ENCODE peak calls at places on chromosomes 1 and 21, in five cellular contexts. K is IMR-90, M is stomach, J is HCT116, W is tibial nerve. H is an unnamed sample.

GRCh38 chr1:155218854-155219591 is 10.5 kb downstream of the MTX1 start:
- DNase-seq in K (peak; percentile 69), M (no peak), J (peak; percentile 71), W (peak; percentile 84), H (peak; percentile 63)

GRCh38 chr1:221765527-221765926 is 23.6 kb upstream of the DUSP10 start:
- DNase-seq in K (no peak), M (no peak), J (no peak), W (no peak), H (no peak)

GRCh38 chr1:177913762-177914540 is 55.9 kb downstream of the SEC16B start:
- DNase-seq in K (peak; percentile 63), M (peak; percentile 65), J (peak; percentile 13), W (peak; percentile 15), H (peak; percentile 6)

GRCh38 chr21:39669976-39670671 is 57.4 kb downstream of the B3GALT5 start:
- DNase-seq in K (no peak), M (no peak), J (no peak), W (no peak), H (no peak)

GRCh38 chr1:229258031-229258850 is 12.7 kb upstream of the RAB4A start:
- DNase-seq in K (peak; percentile 72), M (peak; percentile 71), J (peak; percentile 60), W (peak; percentile 78), H (peak; percentile 80)

GRCh38 chr1:19254416-19254815 is 2.8 kb downstream of the MRTO4 start:
- DNase-seq in K (no peak), M (no peak), J (no peak), W (no peak), H (no peak)

GRCh38 chr1:8027748-8028631 is 1.9 kb upstream of the ERRFI1 start:
- DNase-seq in K (peak; percentile 92), M (no peak), J (no peak), W (no peak), H (no peak)

GRCh38 chr1:206935491-206936067 is 10.7 kb downstream of the PIGR start:
- DNase-seq in K (peak; percentile 7), M (peak; percentile 70), J (no peak), W (no peak), H (peak; percentile 81)

GRCh38 chr1:39839651-39840050 is 43.7 kb downstream of the TRIT1 start:
- DNase-seq in K (no peak), M (no peak), J (no peak), W (no peak), H (no peak)

GRCh38 chr1:67978988-67979516 is 71.4 kb downstream of the DIRAS3 start:
- DNase-seq in K (peak; percentile 88), M (no peak), J (peak; percentile 78), W (no peak), H (no peak)

GRCh38 chr1:113981962-113982931 is 3.0 kb downstream of the OLFML3 start:
- DNase-seq in K (peak; percentile 82), M (peak; percentile 50), J (no peak), W (peak; percentile 72), H (no peak)

GRCh38 chr1:28914228-28915035 is at the start of gene EPB41:
- DNase-seq in K (peak; percentile 88), M (peak; percentile 92), J (peak; percentile 79), W (peak; percentile 83), H (no peak)

GRCh38 chr1:227942021-227942715 is 5.6 kb downstream of the WNT9A start:
- DNase-seq in K (no peak), M (peak; percentile 23), J (no peak), W (no peak), H (no peak)

GRCh38 chr1:165914136-165914798 is 86.9 kb downstream of the UCK2 start:
- DNase-seq in K (peak; percentile 88), M (peak; percentile 73), J (peak; percentile 54), W (peak; percentile 95), H (peak; percentile 87)

GRCh38 chr1:72186733-72187307 is 95.5 kb downstream of the NEGR1 start:
- DNase-seq in K (peak; percentile 38), M (no peak), J (no peak), W (no peak), H (no peak)

GRCh38 chr1:19351858-19352257 is 39.7 kb downstream of the SLC66A1 start:
- DNase-seq in K (no peak), M (no peak), J (no peak), W (peak; percentile 41), H (no peak)

GRCh38 chr1:239725933-239726332 is 339.6 kb downstream of the CHRM3 start:
- DNase-seq in K (no peak), M (no peak), J (no peak), W (no peak), H (no peak)

GRCh38 chr1:40270152-40270834 is 12.3 kb downstream of the ZMPSTE24 start:
- DNase-seq in K (peak; percentile 17), M (no peak), J (no peak), W (no peak), H (no peak)

DNA sequence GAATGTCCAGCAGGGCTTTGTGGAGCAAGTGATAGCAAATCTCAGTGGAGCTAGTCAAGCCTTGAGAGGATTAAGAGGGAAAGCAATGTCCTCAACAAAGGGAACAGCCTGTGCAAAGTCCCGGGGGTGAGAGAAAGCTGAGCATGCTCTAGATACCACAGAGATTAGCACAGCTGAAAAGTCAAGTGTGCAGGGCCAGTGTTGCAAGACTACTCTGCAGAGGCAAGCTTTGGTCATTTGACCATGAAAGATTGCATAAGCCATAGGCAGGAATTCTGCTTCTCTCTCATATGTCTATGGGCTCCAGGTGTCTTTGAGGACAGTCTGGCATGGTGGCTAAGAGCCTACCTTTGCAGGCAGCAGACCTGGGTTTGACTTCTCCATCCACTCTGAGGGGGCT is 181.0 kb upstream of the JUN start:
- DNase-seq in K (peak; percentile 40), M (peak; percentile 52), J (no peak), W (peak; percentile 19), H (no peak)
- TF ChIP-seq POLR2A in K (no peak), M (no peak), J (no peak), W (no peak), H (no peak)

DNA sequence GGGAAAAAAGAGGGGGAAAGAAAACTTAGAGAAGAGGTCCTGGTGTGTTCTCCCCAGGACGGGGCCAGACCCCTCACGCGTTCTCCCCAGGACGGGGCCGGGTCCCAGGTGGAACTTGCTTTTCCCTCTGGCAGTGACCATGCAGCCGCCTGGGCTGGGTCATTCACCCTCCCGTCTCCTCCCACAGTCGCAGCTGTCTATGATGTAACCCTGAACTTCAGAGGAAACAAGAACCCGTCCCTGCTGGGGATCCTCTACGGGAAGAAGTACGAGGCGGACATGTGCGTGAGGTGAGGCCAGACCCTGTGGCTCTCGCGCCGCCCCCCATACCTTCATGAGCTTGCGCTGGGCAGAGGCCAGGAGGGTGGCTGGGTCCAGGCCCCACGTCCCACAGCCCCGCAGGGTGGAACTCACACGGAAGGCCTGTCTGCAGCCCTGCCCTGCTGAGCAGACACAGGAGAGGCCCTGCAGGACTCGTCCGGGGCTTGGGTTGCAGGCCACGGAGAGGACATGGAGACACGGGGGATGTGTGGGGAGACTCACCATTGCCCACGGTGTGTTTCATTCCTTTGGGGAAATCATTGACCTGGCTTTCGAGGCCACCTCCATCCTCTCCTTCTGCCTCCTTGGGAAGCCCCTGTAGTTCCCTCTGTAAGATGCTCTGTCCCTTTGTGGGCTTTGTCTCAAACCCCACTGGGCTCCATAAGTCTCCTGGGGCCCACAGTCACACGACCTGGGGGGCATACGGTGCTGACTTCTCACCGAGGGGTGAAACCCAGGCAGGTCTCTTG is 40.7 kb upstream of the TRAPPC10 start:
- DNase-seq in K (no peak), M (no peak), J (no peak), W (peak; percentile 22), H (no peak)
- TF ChIP-seq POLR2A in K (no peak), M (no peak), J (no peak), W (no peak), H (no peak)

GRCh38 chr1:6028042-6028895 is 17.4 kb upstream of the KCNAB2 start:
- DNase-seq in K (peak; percentile 11), M (peak; percentile 43), J (no peak), W (peak; percentile 38), H (peak; percentile 4)
- TF ChIP-seq POLR2A in K (no peak), M (no peak), J (no peak), W (peak; percentile 13), H (no peak)

DNA sequence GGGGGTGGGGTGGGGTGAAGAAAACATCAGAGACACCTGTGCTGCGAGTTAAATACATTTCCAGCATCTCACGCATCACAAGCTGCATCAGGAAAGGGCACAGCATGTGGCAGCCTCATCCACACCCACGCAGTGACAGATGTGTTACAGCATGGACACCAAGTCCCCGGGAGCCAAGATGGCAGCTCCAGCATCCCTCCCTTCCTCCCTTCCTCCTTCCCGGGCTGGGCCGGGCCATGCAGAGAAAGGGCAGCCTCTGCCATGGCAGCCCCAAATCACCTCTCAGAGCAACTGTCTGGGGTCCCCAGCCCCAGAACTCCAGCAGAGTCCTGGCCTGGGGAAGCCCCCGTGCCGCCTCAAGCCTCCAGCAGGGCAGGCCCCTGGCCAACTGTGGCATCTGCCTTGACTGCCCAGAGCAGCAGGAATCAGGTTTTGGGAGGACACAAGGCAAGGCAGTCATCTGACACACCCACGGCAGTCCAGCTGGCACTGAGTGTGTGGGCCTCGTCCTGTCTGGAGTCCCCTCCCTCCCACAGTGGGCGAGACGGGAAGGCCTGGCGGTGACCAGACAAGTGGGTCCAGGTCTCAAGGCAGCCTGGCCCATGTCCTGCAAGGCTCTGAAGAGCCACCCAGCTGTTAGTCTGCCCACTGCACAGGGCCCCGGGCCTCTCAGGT is 6.2 kb downstream of the SMIM1 start:
- DNase-seq in K (no peak), M (no peak), J (no peak), W (no peak), H (no peak)
- TF ChIP-seq POLR2A in K (no peak), M (no peak), J (no peak), W (no peak), H (peak; percentile 58)

GRCh38 chr1:151047925-151048644 is 534 bp downstream of the C1orf56 start:
- DNase-seq in K (peak; percentile 57), M (peak; percentile 77), J (no peak), W (peak; percentile 64), H (peak; percentile 84)
- TF ChIP-seq POLR2A in K (peak; percentile 15), M (no peak), J (no peak), W (no peak), H (peak; percentile 30)

DNA sequence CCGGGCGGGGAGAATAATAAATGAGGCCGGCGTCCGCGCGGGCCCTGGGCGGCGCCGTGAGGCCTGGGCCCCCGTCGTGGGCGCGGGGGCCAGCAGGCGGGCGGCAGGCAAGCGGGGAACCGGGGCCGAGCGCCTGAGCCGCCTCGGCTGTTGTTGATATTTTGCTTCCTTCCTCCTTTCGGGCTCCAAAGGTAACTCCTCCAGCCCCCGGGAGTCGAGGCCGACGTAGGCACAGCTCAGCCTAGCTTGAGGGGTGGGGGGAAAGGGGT is at the start of gene MEF2D:
- DNase-seq in K (no peak), M (no peak), J (no peak), W (no peak), H (no peak)
- TF ChIP-seq POLR2A in K (peak; percentile 94), M (no peak), J (no peak), W (peak; percentile 93), H (peak; percentile 59)

GRCh38 chr1:201944639-201945038 is 1.7 kb downstream of the LMOD1 start:
- DNase-seq in K (peak; percentile 21), M (no peak), J (no peak), W (no peak), H (no peak)

GRCh38 chr1:201944002-201944401 is 2.3 kb downstream of the LMOD1 start:
- DNase-seq in K (no peak), M (no peak), J (no peak), W (no peak), H (no peak)

GRCh38 chr1:201946224-201946908 is at the start of gene LMOD1:
- DNase-seq in K (peak; percentile 98), M (peak; percentile 78), J (no peak), W (peak; percentile 86), H (peak; percentile 48)

GRCh38 chr1:201945863-201946223 is 505 bp downstream of the LMOD1 start:
- DNase-seq in K (no peak), M (no peak), J (no peak), W (no peak), H (no peak)

GRCh38 chr1:201945157-201945556 is 1.2 kb downstream of the LMOD1 start:
- DNase-seq in K (no peak), M (no peak), J (no peak), W (no peak), H (no peak)
- TF ChIP-seq POLR2A in K (no peak), M (no peak), J (no peak), W (no peak), H (no peak)

H was measured in erythroblast.